ENCODE peak calls at places on chromosomes 7 and 10, in five cellular contexts. I, W, C, S and L are unnamed samples.

GRCh38 chr10:5447611-5448071 is 35.3 kb downstream of the NET1 start:
- DNase-seq in S (no peak), I (no peak), W (no peak), C (peak; percentile 33), L (peak; percentile 36)

GRCh38 chr7:1611708-1612241 is 41.9 kb upstream of the PSMG3 start:
- DNase-seq in S (peak; percentile 79), W (peak; percentile 77), I (no peak), C (no peak), L (peak; percentile 90)

GRCh38 chr7:114663502-114663901 is 248.9 kb downstream of the FOXP2 start:
- DNase-seq in I (no peak), C (peak; percentile 34), W (peak; percentile 58), S (peak; percentile 59), L (peak; percentile 69)

GRCh38 chr7:151351967-151352366 is 10.4 kb downstream of the NUB1 start:
- DNase-seq in S (no peak), W (no peak), I (no peak), C (no peak), L (no peak)

GRCh38 chr10:29240991-29241660 is 47.7 kb upstream of the LYZL1 start:
- DNase-seq in W (no peak), I (peak; percentile 10), S (no peak), C (no peak), L (no peak)

GRCh38 chr10:129293991-129294700 is 172.9 kb upstream of the MGMT start:
- DNase-seq in C (no peak), W (no peak), I (peak; percentile 35), S (no peak), L (no peak)

GRCh38 chr10:60348982-60349381 is 40.7 kb downstream of the ANK3 start:
- DNase-seq in C (no peak), I (no peak), S (no peak), W (peak; percentile 71), L (peak; percentile 72)

GRCh38 chr7:108178393-108178792 is 48.2 kb upstream of the LAMB4 start:
- DNase-seq in W (no peak), C (no peak), S (no peak), I (peak; percentile 70), L (no peak)

GRCh38 chr10:30806824-30807223 is 177.3 kb upstream of the LYZL2 start:
- DNase-seq in C (no peak), I (no peak), S (no peak), W (no peak), L (no peak)

GRCh38 chr7:16235743-16236142 is 185.6 kb downstream of the CRPPA start:
- DNase-seq in I (peak; percentile 31), C (no peak), W (no peak), S (no peak), L (no peak)

GRCh38 chr7:19932549-19933249 is 159.3 kb upstream of the TMEM196 start:
- DNase-seq in I (no peak), W (no peak), S (no peak), C (no peak), L (no peak)

GRCh38 chr7:55382251-55382650 is 17.1 kb downstream of the LANCL2 start:
- DNase-seq in S (no peak), I (no peak), C (no peak), W (no peak), L (no peak)

GRCh38 chr10:30186371-30186875 is 127.0 kb upstream of the JCAD start:
- DNase-seq in C (peak; percentile 16), W (no peak), I (no peak), S (no peak), L (no peak)

GRCh38 chr10:91050371-91051034 is 129.6 kb upstream of the ANKRD1 start:
- DNase-seq in S (no peak), C (peak; percentile 30), I (no peak), W (no peak), L (no peak)

GRCh38 chr10:132953428-132953827 is 11.1 kb upstream of the CFAP46 start:
- DNase-seq in C (no peak), I (no peak), S (no peak), W (no peak), L (no peak)

GRCh38 chr7:157010588-157011332 is at the start of gene MNX1:
- DNase-seq in I (peak; percentile 91), W (no peak), C (peak; percentile 92), S (no peak), L (no peak)

GRCh38 chr10:130459851-130460490 is 323.8 kb downstream of the GLRX3 start:
- DNase-seq in I (no peak), S (no peak), W (no peak), C (no peak), L (no peak)

GRCh38 chr10:29657719-29658274 is 23.0 kb upstream of the SVIL start:
- DNase-seq in C (no peak), S (peak; percentile 29), I (no peak), W (no peak), L (no peak)

GRCh38 chr7:151366141-151366871 is 24.7 kb downstream of the NUB1 start:
- DNase-seq in C (no peak), S (no peak), I (no peak), W (no peak), L (peak; percentile 31)

GRCh38 chr10:3060481-3060889 is 6.9 kb upstream of the PFKP start:
- DNase-seq in I (no peak), C (no peak), S (no peak), W (no peak), L (no peak)

GRCh38 chr7:9939171-9939570 is 1034.5 kb upstream of the PHF14 start:
- DNase-seq in C (no peak), I (no peak), S (peak; percentile 17), W (no peak), L (no peak)

GRCh38 chr7:129799350-129799955 is 153.3 kb downstream of the UBE2H start:
- DNase-seq in I (no peak), W (no peak), S (no peak), C (no peak), L (no peak)

GRCh38 chr7:151094675-151095074 is 8.4 kb downstream of the AGAP3 start:
- DNase-seq in C (no peak), W (no peak), S (no peak), I (no peak), L (no peak)

GRCh38 chr7:2480071-2480410 is 3.8 kb upstream of the GRIFIN start:
- DNase-seq in I (no peak), S (no peak), C (no peak), W (no peak), L (no peak)

GRCh38 chr7:66629222-66629658 is 559 bp downstream of the KCTD7 start:
- DNase-seq in W (no peak), C (peak; percentile 62), I (no peak), S (no peak), L (peak; percentile 14)

GRCh38 chr10:69792361-69792760 is 9.3 kb upstream of the COL13A1 start:
- DNase-seq in S (no peak), I (no peak), W (no peak), C (no peak), L (no peak)

GRCh38 chr7:112001089-112001826 is 204.9 kb downstream of the DOCK4 start:
- DNase-seq in S (peak; percentile 88), C (no peak), W (peak; percentile 95), I (no peak), L (peak; percentile 85)

DNA sequence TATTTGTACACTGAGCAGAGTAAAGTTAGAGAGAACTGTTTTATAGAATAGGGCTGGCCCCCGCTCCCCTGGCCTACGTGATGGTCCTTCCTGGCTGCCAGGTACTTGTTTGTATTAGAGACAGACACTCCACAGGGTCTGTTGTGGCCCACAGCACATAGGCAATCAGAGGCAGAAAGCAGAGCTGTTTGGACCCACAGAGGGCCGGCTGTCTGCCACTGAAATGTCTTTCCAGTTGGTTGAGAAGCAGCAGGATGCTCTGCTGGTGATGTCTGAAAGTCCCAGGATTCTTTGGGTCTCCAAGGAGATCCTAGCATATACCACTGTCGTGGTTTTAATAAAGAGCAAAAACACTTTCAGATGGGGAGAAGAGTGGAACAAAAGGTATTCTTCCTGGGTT is 5.2 kb downstream of the STN1 start:
- DNase-seq in S (no peak), I (no peak), W (no peak), C (no peak), L (no peak)
- H3K4me3 ChIP-seq in S (no peak overlapping the region), I (no peak overlapping the region), W (no peak overlapping the region), C (no peak overlapping the region), L (no peak overlapping the region)

DNA sequence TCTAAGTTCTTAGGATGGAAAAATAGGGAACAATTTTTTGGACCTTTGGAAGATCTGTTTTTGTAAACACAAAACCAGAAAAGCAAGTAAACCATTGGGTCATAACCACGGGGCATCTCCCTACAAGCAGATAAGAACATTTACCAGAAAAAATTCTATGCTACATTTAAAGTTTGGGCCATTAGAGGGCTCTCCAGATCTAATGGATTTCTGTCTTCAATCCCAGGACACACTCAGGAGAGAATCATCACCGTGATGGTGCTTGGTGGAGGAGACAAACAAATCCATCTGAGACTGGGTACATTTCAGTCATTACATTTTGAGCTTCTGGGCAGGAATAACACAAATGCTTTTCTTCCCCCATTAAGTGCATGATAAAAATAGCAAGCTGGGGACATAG is 178.4 kb upstream of the TARP start:
- DNase-seq in C (peak; percentile 49), W (peak; percentile 58), I (no peak), S (peak; percentile 53), L (peak; percentile 50)
- TF ChIP-seq CTCF in C (peak; percentile 52), W (peak; percentile 44), I (peak; percentile 11), S (peak; percentile 36), L (peak; percentile 35)

GRCh38 chr10:93064874-93065660 is 4.5 kb downstream of the CYP26C1 start:
- DNase-seq in S (no peak), W (no peak), I (no peak), C (no peak), L (no peak)
- H3K4me3 ChIP-seq in S (no peak overlapping the region), W (no peak overlapping the region), I (no peak overlapping the region), C (peak overlapping the region; percentile 40), L (no peak overlapping the region)

GRCh38 chr10:97736403-97736901 is 476 bp upstream of the ZFYVE27 start:
- DNase-seq in I (no peak), C (no peak), W (no peak), S (no peak), L (no peak)

GRCh38 chr10:97737770-97738265 is 890 bp downstream of the ZFYVE27 start:
- DNase-seq in S (no peak), W (no peak), C (no peak), I (no peak), L (no peak)

GRCh38 chr10:97738616-97739015 is 1.7 kb downstream of the ZFYVE27 start:
- DNase-seq in S (no peak), W (no peak), C (no peak), I (no peak), L (no peak)

GRCh38 chr10:97734021-97734420 is 2.9 kb upstream of the ZFYVE27 start:
- DNase-seq in S (no peak), C (no peak), I (no peak), W (no peak), L (no peak)

DNA sequence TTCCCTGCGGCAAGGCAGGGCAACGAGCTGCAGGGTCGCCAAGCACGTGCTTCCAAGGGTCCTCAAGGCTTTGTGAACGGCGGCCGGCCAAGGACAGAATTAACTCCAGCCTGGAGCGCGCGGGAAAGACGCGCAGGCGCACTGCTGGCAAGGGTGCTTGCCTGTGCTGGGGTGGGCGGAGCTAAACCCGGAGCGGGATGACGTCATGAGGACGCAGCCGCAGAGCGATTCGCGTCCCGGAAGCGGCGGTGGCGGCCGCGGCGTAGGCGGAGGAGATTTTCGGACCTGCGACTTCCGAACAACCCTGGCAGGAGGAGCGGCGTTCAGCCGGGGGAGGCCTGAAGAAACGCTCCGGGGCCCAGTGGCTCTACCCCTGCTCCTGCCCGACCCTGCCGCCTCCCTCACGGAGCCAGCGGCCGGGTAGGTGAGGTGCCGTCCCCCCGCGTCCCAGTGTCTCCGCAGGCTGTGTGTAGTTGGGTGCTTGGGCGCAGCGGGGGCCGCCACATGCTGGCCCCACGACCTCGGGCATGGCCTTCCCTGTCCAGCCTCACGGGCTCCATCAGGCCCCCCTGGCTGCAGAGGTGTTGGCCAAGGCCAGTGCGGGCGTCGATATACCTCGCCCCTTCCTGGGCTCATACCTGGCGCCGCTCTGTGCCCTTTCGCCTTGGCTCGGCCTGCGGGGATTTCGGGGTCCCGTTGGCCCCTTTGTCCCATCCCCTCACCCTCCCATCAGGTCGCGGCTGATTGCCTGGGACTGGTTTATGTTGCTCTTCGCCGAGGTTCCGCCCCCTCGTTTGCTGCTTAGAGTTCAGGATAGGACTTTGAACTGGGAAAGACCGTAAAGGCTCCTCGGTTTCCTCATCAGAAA is at the start of gene ZFYVE27:
- DNase-seq in I (peak; percentile 97), C (peak; percentile 96), W (peak; percentile 97), S (peak; percentile 93), L (peak; percentile 95)
- TF ChIP-seq CTCF in I (no peak), C (no peak), W (no peak), S (no peak), L (no peak)